ENCODE peak calls at places on chromosomes 6 and 20, in seven cellular contexts. W is HCT116, S is lower leg skin, E is adrenal gland, Q is ovary, T is A549, D is IMR-90. F is an unnamed sample.

GRCh38 chr6:74731921-74732320 is 473.9 kb downstream of the COL12A1 start:
- DNase-seq in W (no peak), S (no peak), E (no peak), Q (no peak), T (no peak), D (peak; percentile 71), F (no peak)

GRCh38 chr6:5398530-5398929 is 137.2 kb downstream of the FARS2 start:
- DNase-seq in W (peak; percentile 43), S (no peak), E (no peak), Q (no peak), T (peak; percentile 2), D (peak; percentile 61), F (no peak)

GRCh38 chr6:30195951-30196350 is 17.3 kb downstream of the TRIM26 start:
- DNase-seq in W (no peak), S (no peak), E (no peak), Q (no peak), T (no peak), D (no peak), F (no peak)

GRCh38 chr20:16641511-16641910 is 68.3 kb upstream of the KIF16B start:
- DNase-seq in W (no peak), S (no peak), E (no peak), Q (no peak), T (no peak), D (no peak), F (no peak)

GRCh38 chr6:137390264-137390787 is 103.9 kb downstream of the OLIG3 start:
- DNase-seq in W (no peak), S (no peak), E (no peak), Q (no peak), T (no peak), D (no peak), F (no peak)

GRCh38 chr6:72446427-72446826 is 175.4 kb upstream of the KCNQ5 start:
- DNase-seq in W (no peak), S (no peak), E (no peak), Q (no peak), T (no peak), D (peak; percentile 28), F (no peak)

GRCh38 chr6:38012573-38012972 is 193.0 kb downstream of the ZFAND3 start:
- DNase-seq in W (peak; percentile 44), S (no peak), E (peak; percentile 15), Q (no peak), T (peak; percentile 9), D (peak; percentile 67), F (no peak)

GRCh38 chr6:136411453-136412354 is 122.1 kb upstream of the BCLAF1 start:
- DNase-seq in W (no peak), S (no peak), E (no peak), Q (no peak), T (no peak), D (no peak), F (no peak)

GRCh38 chr6:22668307-22668706 is 98.9 kb downstream of the HDGFL1 start:
- DNase-seq in W (no peak), S (no peak), E (no peak), Q (peak; percentile 17), T (no peak), D (peak; percentile 60), F (no peak)

GRCh38 chr6:38720295-38720694 is 5.2 kb downstream of the DNAH8 start:
- DNase-seq in W (peak; percentile 12), S (no peak), E (no peak), Q (no peak), T (no peak), D (peak; percentile 10), F (no peak)

GRCh38 chr6:134593442-134593841 is 275.5 kb upstream of the SGK1 start:
- DNase-seq in W (no peak), S (no peak), E (no peak), Q (no peak), T (no peak), D (no peak), F (no peak)

GRCh38 chr6:111843347-111844147 is 29.7 kb downstream of the FYN start:
- DNase-seq in W (no peak), S (no peak), E (no peak), Q (no peak), T (no peak), D (no peak), F (no peak)

GRCh38 chr6:96899019-96899418 is 1.3 kb upstream of the NDUFAF4 start:
- DNase-seq in W (peak; percentile 37), S (no peak), E (peak; percentile 45), Q (no peak), T (peak; percentile 6), D (peak; percentile 55), F (no peak)

GRCh38 chr6:142333431-142333830 is 31.6 kb downstream of the ADGRG6 start:
- DNase-seq in W (no peak), S (no peak), E (no peak), Q (no peak), T (no peak), D (no peak), F (no peak)

GRCh38 chr6:26022166-26022510 is 59.5 kb downstream of the TRIM38 start:
- DNase-seq in W (peak; percentile 71), S (peak; percentile 91), E (peak; percentile 74), Q (peak; percentile 66), T (no peak), D (peak; percentile 88), F (no peak)

GRCh38 chr6:151655099-151655498 is 152.4 kb upstream of the ESR1 start:
- DNase-seq in W (no peak), S (no peak), E (no peak), Q (no peak), T (no peak), D (no peak), F (no peak)

GRCh38 chr6:150756170-150756569 is 109.3 kb upstream of the MTHFD1L start:
- DNase-seq in W (no peak), S (no peak), E (no peak), Q (no peak), T (no peak), D (no peak), F (no peak)

GRCh38 chr20:25695532-25696383 is 895 bp downstream of the ZNF337 start:
- DNase-seq in W (no peak), S (no peak), E (no peak), Q (no peak), T (no peak), D (no peak), F (peak; percentile 40)

GRCh38 chr6:137307163-137307851 is 88.1 kb upstream of the IFNGR1 start:
- DNase-seq in W (no peak), S (no peak), E (no peak), Q (no peak), T (no peak), D (no peak), F (no peak)

GRCh38 chr6:4253604-4254211 is 118.3 kb upstream of the ECI2 start:
- DNase-seq in W (peak; percentile 10), S (no peak), E (peak; percentile 68), Q (no peak), T (peak; percentile 18), D (peak; percentile 83), F (no peak)

GRCh38 chr6:113875470-113875869 is 18.3 kb downstream of the MARCKS start:
- DNase-seq in W (no peak), S (no peak), E (no peak), Q (no peak), T (no peak), D (peak; percentile 76), F (no peak)

GRCh38 chr6:99613705-99614429 is 7.2 kb downstream of the PRDM13 start:
- DNase-seq in W (no peak), S (no peak), E (no peak), Q (no peak), T (peak; percentile 17), D (no peak), F (no peak)

GRCh38 chr20:49460916-49461315 is 21.6 kb downstream of the KCNB1 start:
- DNase-seq in W (no peak), S (no peak), E (no peak), Q (no peak), T (no peak), D (no peak), F (no peak)

GRCh38 chr6:2876210-2877056 is 26.7 kb downstream of the SERPINB9 start:
- DNase-seq in W (peak; percentile 58), S (no peak), E (peak; percentile 94), Q (peak; percentile 63), T (peak; percentile 74), D (peak; percentile 81), F (peak; percentile 86)

GRCh38 chr6:33862536-33862935 is 58.7 kb upstream of the MLN start:
- DNase-seq in W (no peak), S (no peak), E (no peak), Q (no peak), T (no peak), D (no peak), F (no peak)

GRCh38 chr20:63893999-63894357 is 948 bp upstream of the DNAJC5 start:
- DNase-seq in W (no peak), S (no peak), E (no peak), Q (no peak), T (no peak), D (no peak), F (no peak)
- H3K4me3 ChIP-seq in W (peak overlapping the region; percentile 61), S (no peak overlapping the region), E (no peak overlapping the region), Q (no peak overlapping the region), T (no peak overlapping the region), D (no peak overlapping the region), F (peak overlapping the region; percentile 63)

DNA sequence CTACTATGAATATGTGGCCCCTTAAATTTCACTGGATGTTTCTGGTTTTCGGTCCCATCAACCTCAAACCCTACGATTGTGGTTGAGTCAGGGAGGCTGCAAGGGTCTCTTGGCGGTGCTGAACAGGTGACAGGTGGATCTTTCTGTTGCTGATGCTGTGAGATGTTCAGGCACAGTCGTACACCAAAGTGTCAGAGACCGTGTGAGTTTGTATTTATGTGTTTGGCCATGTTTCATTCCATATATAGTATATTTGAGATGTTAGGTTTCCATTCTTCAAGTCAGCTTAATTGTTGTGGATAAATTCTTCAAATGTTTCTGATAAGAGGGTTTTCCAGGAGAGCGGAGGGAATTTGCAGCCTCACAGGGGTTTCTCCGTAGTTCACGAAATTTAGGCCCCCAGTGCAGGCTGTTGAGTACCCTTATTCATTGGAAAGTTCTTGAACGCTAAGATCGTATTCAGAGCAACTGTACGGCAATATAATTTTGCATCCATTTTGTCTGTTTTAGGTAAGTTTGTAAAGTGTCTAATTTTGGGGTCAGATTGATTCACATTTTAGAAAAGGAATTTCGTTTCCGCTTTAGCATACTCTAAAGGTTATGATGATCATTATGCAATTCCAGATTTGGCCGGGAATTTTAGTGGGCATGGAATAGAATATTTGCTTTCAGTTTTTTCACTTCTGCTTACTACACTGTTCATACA is 1.2 kb downstream of the TAB2 start:
- DNase-seq in W (no peak), S (no peak), E (peak; percentile 13), Q (no peak), T (no peak), D (no peak), F (no peak)
- TF ChIP-seq POLR2A in W (no peak), S (no peak), E (no peak), Q (no peak), T (no peak), D (no peak), F (no peak)

DNA sequence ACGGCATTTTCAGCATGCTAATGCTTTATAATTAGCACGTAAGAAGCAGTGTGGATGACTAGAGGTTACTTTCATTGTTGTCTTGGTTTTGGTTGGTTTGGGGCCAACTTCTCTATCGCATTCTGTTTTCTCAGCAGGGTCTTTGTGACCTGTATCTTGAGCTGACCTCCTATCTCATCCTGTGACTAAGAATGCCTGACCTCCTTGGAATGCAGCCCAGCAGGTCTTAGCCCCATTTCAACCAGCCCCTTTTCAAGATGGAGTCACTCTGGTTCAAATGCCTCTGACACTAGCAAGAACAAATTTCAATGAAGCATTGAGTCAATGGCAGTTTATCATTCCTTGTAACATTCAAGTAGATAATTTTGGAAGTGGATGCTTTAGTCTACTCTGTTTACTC is 156.6 kb downstream of the TTLL2 start:
- DNase-seq in W (no peak), S (peak; percentile 17), E (no peak), Q (no peak), T (no peak), D (no peak), F (no peak)
- H3K4me3 ChIP-seq in W (no peak overlapping the region), S (no peak overlapping the region), E (no peak overlapping the region), Q (no peak overlapping the region), T (no peak overlapping the region), D (no peak overlapping the region), F (no peak overlapping the region)

GRCh38 chr6:145814501-145815350 is at the start of gene FBXO30:
- DNase-seq in W (peak; percentile 54), S (peak; percentile 96), E (peak; percentile 83), Q (peak; percentile 83), T (peak; percentile 49), D (peak; percentile 80), F (peak; percentile 91)
- TF ChIP-seq POLR2A in W (peak; percentile 47), S (peak; percentile 5), E (peak; percentile 72), Q (peak; percentile 70), T (peak; percentile 67), D (peak; percentile 90), F (peak; percentile 26)

F was measured in heart left ventricle.